ENCODE peak calls at places on chromosomes 11 and 22, in four cellular contexts. One of them, this sample, is unnamed. For H3K36me3, the result is how much of the 10 kb centered on the place peaks cover.

GRCh38 chr11:134654161-134654915 is 242.3 kb upstream of the B3GAT1 start:
- DNase-seq in left ventricle myocardium inferior: no peak
- DNase-seq in CD4-positive, alpha-beta memory T cell: no peak
- DNase-seq in kidney epithelial cell: no peak
- DNase-seq in this sample: peak

GRCh38 chr22:21917206-21917958 is 35.3 kb downstream of the PPM1F start:
- DNase-seq in kidney epithelial cell: no peak
- DNase-seq in left ventricle myocardium inferior: no peak
- DNase-seq in CD4-positive, alpha-beta memory T cell: no peak
- DNase-seq in this sample: no peak

GRCh38 chr11:123193742-123194141 is 1.3 kb downstream of the CLMP start:
- DNase-seq in CD4-positive, alpha-beta memory T cell: no peak
- DNase-seq in kidney epithelial cell: no peak
- DNase-seq in left ventricle myocardium inferior: no peak
- DNase-seq in this sample: no peak

GRCh38 chr11:19869946-19870589 is 157.4 kb downstream of the NAV2 start:
- DNase-seq in CD4-positive, alpha-beta memory T cell: no peak
- DNase-seq in left ventricle myocardium inferior: no peak
- DNase-seq in kidney epithelial cell: no peak
- DNase-seq in this sample: no peak

GRCh38 chr11:96213500-96213899 is 129.5 kb downstream of the MAML2 start:
- DNase-seq in left ventricle myocardium inferior: no peak
- DNase-seq in kidney epithelial cell: no peak
- DNase-seq in CD4-positive, alpha-beta memory T cell: no peak
- DNase-seq in this sample: no peak

GRCh38 chr11:133443361-133443760 is 88.9 kb downstream of the OPCML start:
- DNase-seq in kidney epithelial cell: no peak
- DNase-seq in CD4-positive, alpha-beta memory T cell: no peak
- DNase-seq in left ventricle myocardium inferior: no peak
- DNase-seq in this sample: no peak

GRCh38 chr11:60937144-60937527 is 12.9 kb downstream of the TMEM132A start:
- DNase-seq in kidney epithelial cell: no peak
- DNase-seq in left ventricle myocardium inferior: no peak
- DNase-seq in CD4-positive, alpha-beta memory T cell: no peak
- DNase-seq in this sample: peak

GRCh38 chr22:32142600-32142999 is 16.5 kb downstream of the C22orf42 start:
- DNase-seq in kidney epithelial cell: no peak
- DNase-seq in left ventricle myocardium inferior: no peak
- DNase-seq in CD4-positive, alpha-beta memory T cell: no peak
- DNase-seq in this sample: no peak

GRCh38 chr11:31656051-31656450 is 146.5 kb downstream of the ELP4 start:
- DNase-seq in left ventricle myocardium inferior: no peak
- DNase-seq in kidney epithelial cell: no peak
- DNase-seq in CD4-positive, alpha-beta memory T cell: no peak
- DNase-seq in this sample: no peak

GRCh38 chr11:75380716-75381420 is 18.4 kb upstream of the RPS3 start:
- DNase-seq in kidney epithelial cell: no peak
- DNase-seq in left ventricle myocardium inferior: no peak
- DNase-seq in CD4-positive, alpha-beta memory T cell: no peak
- DNase-seq in this sample: no peak

GRCh38 chr22:17734197-17734596 is 40.1 kb downstream of the BID start:
- DNase-seq in left ventricle myocardium inferior: no peak
- DNase-seq in CD4-positive, alpha-beta memory T cell: no peak
- DNase-seq in kidney epithelial cell: no peak
- DNase-seq in this sample: no peak

GRCh38 chr11:95230054-95231034 is 658 bp downstream of the SESN3 start:
- DNase-seq in left ventricle myocardium inferior: no peak
- DNase-seq in CD4-positive, alpha-beta memory T cell: peak
- DNase-seq in kidney epithelial cell: no peak
- DNase-seq in this sample: peak

GRCh38 chr11:56842829-56843794 is 94.6 kb upstream of the OR9G4 start:
- DNase-seq in left ventricle myocardium inferior: no peak
- DNase-seq in kidney epithelial cell: no peak
- DNase-seq in CD4-positive, alpha-beta memory T cell: no peak
- DNase-seq in this sample: no peak

GRCh38 chr11:119077839-119078238 is 6.8 kb upstream of the HMBS start:
- DNase-seq in kidney epithelial cell: no peak
- DNase-seq in CD4-positive, alpha-beta memory T cell: no peak
- DNase-seq in left ventricle myocardium inferior: no peak
- DNase-seq in this sample: no peak
- H3K36me3 ChIP-seq in kidney epithelial cell: under half
- H3K36me3 ChIP-seq in CD4-positive, alpha-beta memory T cell: half or more
- H3K36me3 ChIP-seq in left ventricle myocardium inferior: half or more
- H3K36me3 ChIP-seq in this sample: under half

GRCh38 chr11:120331301-120331966 is 4.8 kb upstream of the ARHGEF12 start:
- DNase-seq in left ventricle myocardium inferior: peak
- DNase-seq in kidney epithelial cell: peak
- DNase-seq in CD4-positive, alpha-beta memory T cell: no peak
- DNase-seq in this sample: no peak
- H3K36me3 ChIP-seq in left ventricle myocardium inferior: under half
- H3K36me3 ChIP-seq in kidney epithelial cell: under half
- H3K36me3 ChIP-seq in CD4-positive, alpha-beta memory T cell: under half
- H3K36me3 ChIP-seq in this sample: under half

GRCh38 chr11:68584097-68584496 is 100.2 kb upstream of the GAL start:
- DNase-seq in left ventricle myocardium inferior: peak
- DNase-seq in kidney epithelial cell: no peak
- DNase-seq in CD4-positive, alpha-beta memory T cell: peak
- DNase-seq in this sample: peak
- H3K36me3 ChIP-seq in left ventricle myocardium inferior: half or more
- H3K36me3 ChIP-seq in kidney epithelial cell: under half
- H3K36me3 ChIP-seq in CD4-positive, alpha-beta memory T cell: under half
- H3K36me3 ChIP-seq in this sample: half or more

DNA sequence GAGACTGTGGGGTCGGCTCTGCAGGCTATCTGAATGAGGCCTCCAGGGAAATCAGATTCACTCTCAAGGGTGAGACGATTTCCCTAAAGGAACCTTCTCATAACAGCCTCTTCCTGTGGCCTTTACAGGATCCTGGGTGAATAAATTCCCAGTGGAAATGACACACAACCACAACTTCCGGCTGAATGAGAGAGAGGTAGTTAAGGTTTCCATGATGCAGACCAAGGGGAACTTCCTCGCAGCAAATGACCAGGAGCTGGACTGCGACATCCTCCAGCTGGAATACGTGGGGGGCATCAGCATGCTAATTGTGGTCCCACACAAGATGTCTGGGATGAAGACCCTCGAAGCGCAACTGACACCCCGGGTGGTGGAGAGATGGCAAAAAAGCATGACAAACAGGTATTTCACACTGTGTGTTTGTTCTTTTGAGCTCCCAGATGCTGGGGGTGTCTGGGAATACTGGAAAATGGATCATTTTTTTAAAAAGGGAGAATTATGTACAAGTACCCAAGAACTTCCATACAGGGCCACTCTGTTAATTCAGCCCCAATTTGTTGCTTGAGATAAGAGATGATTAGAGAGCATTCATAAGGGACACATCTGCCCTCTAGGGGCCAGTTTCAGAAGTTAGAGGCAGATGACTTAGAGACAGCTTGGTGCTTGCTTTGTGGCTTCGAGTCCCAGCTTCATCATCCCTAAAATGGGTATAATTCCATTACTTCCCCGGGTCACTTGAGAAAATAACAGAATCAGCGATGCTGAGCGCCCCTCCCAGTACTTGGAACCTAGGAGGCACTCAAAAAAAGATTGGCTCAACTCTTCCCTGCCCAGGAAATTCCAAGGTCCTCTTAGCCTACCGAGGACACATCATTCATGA is 10.2 kb downstream of the SERPIND1 start:
- DNase-seq in kidney epithelial cell: peak
- DNase-seq in left ventricle myocardium inferior: no peak
- DNase-seq in CD4-positive, alpha-beta memory T cell: peak
- DNase-seq in this sample: peak
- H3K36me3 ChIP-seq in kidney epithelial cell: under half
- H3K36me3 ChIP-seq in left ventricle myocardium inferior: under half
- H3K36me3 ChIP-seq in CD4-positive, alpha-beta memory T cell: under half
- H3K36me3 ChIP-seq in this sample: under half

DNA sequence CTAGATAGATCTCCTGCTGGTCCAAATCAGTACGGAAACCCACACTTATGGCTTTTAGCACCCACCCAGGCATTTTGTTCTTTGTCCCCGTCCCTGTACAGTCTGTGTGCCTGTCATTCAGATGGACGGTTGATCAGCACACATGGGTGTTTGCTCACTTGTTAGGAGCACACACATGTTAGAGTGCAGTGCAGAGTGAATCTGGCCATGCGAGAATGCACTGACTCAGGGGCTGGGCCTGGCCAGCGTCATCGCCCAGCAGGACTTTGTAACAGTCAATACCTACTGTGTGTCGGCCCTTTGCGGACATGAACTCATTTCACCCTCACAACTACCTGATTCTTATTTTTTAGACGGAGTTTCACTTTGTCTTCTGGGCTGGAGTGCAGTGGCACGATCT is 3.4 kb downstream of the RPS6KA4 start:
- DNase-seq in left ventricle myocardium inferior: no peak
- DNase-seq in CD4-positive, alpha-beta memory T cell: no peak
- DNase-seq in kidney epithelial cell: no peak
- DNase-seq in this sample: no peak
- H3K36me3 ChIP-seq in left ventricle myocardium inferior: half or more
- H3K36me3 ChIP-seq in CD4-positive, alpha-beta memory T cell: under half
- H3K36me3 ChIP-seq in kidney epithelial cell: under half
- H3K36me3 ChIP-seq in this sample: half or more

DNA sequence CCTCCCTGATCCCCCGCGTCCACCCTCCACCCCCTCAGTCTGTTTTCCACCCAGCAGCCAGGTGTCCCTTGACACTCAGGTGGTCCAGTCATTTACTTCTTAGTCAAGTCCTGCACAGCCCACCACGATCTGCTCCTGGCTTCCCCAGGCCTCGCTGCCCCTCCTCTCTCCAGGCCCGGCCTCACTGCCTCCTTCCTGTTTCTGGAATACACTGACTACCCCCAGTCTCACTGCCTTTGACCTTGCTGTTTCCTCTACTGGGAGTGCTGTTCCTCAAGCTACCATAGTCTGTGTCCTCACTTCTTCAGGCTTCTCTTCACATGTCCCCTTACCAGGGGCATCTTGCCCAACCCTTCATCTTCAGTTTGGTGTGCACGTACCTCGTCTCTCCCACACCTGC is 7.4 kb downstream of the MCM5 start:
- DNase-seq in kidney epithelial cell: no peak
- DNase-seq in CD4-positive, alpha-beta memory T cell: no peak
- DNase-seq in left ventricle myocardium inferior: no peak
- DNase-seq in this sample: no peak
- H3K36me3 ChIP-seq in kidney epithelial cell: under half
- H3K36me3 ChIP-seq in CD4-positive, alpha-beta memory T cell: half or more
- H3K36me3 ChIP-seq in left ventricle myocardium inferior: half or more
- H3K36me3 ChIP-seq in this sample: under half

This sample was measured in Peyer's patch.